ENCODE peak calls at places on chromosomes 16 and 17, in ten cellular contexts. O is NCI-H1417; J is T47D; I is amniotic stem cell; W is mesendoderm; P is chondrocyte; H is NCI-H446 treated with DMSO at 0.1 percent for 48 hours; Z is stimulated activated naive CD8-positive, alpha-beta T cell treated with anti-CD3 and anti-CD28 coated beads, Interleukin-15, Interleukin-2, amounts not matched to agents 100 U/mL and 50 U/mL, for 24 hours; A is HEK293T; C is GDM1. Q is an unnamed sample.

GRCh38 chr16:64914-65255 is 7.5 kb downstream of the RHBDF1 start:
- DNase-seq in O (no peak), J (no peak), I (no peak), W (no peak), P (no peak), H (no peak), Z (no peak), A (no peak), C (no peak), Q (no peak)

GRCh38 chr16:8908779-8909468 is 26.8 kb downstream of the LITAFD start:
- DNase-seq in O (no peak), J (no peak), I (no peak), W (no peak), P (no peak), H (no peak), Z (no peak), A (no peak), C (no peak), Q (no peak)

GRCh38 chr16:56262879-56263245 is 71.6 kb downstream of the GNAO1 start:
- DNase-seq in O (no peak), J (no peak), I (no peak), W (no peak), P (no peak), H (no peak), Z (no peak), A (no peak), C (no peak), Q (no peak)

GRCh38 chr17:12734852-12735430 is 54.4 kb upstream of the ARHGAP44 start:
- DNase-seq in O (no peak), J (no peak), I (no peak), W (peak), P (no peak), H (no peak), Z (no peak), A (no peak), C (no peak), Q (no peak)

GRCh38 chr17:17766351-17767095 is 70.3 kb downstream of the SREBF1 start:
- DNase-seq in O (peak), J (no peak), I (no peak), W (no peak), P (no peak), H (no peak), Z (no peak), A (no peak), C (no peak), Q (no peak)

GRCh38 chr17:79803997-79804855 is 7.3 kb upstream of the CBX8 start:
- DNase-seq in O (no peak), J (peak), I (no peak), W (no peak), P (no peak), H (no peak), Z (peak), A (peak), C (peak), Q (no peak)

GRCh38 chr17:44193326-44194084 is 6.2 kb downstream of the ATXN7L3 start:
- DNase-seq in O (no peak), J (no peak), I (no peak), W (no peak), P (no peak), H (no peak), Z (no peak), A (no peak), C (no peak), Q (no peak)

GRCh38 chr17:79626156-79626890 is 15.5 kb upstream of the RBFOX3 start:
- DNase-seq in O (no peak), J (no peak), I (no peak), W (no peak), P (peak), H (no peak), Z (no peak), A (no peak), C (no peak), Q (no peak)

GRCh38 chr17:19513897-19514488 is 19.7 kb upstream of the SLC47A1 start:
- DNase-seq in O (peak), J (peak), I (peak), W (peak), P (no peak), H (peak), Z (peak), A (peak), C (peak), Q (peak)

GRCh38 chr16:28146536-28146935 is 65.2 kb downstream of the XPO6 start:
- DNase-seq in O (no peak), J (no peak), I (no peak), W (peak), P (no peak), H (no peak), Z (no peak), A (no peak), C (no peak), Q (no peak)

GRCh38 chr17:7313028-7313889 is 1.9 kb downstream of the GPS2 start:
- DNase-seq in O (no peak), J (no peak), I (no peak), W (peak), P (no peak), H (no peak), Z (no peak), A (peak), C (no peak), Q (no peak)

GRCh38 chr17:72039490-72039889 is 81.3 kb upstream of the SOX9 start:
- DNase-seq in O (no peak), J (no peak), I (no peak), W (no peak), P (no peak), H (no peak), Z (no peak), A (no peak), C (no peak), Q (no peak)

GRCh38 chr17:21530841-21531240 is 154.7 kb downstream of the KCNJ12 start:
- DNase-seq in O (no peak), J (no peak), I (no peak), W (no peak), P (no peak), H (no peak), Z (no peak), A (no peak), C (no peak), Q (no peak)

GRCh38 chr16:65315004-65315398 is 193.1 kb upstream of the CDH11 start:
- DNase-seq in O (no peak), J (no peak), I (no peak), W (no peak), P (no peak), H (no peak), Z (no peak), A (no peak), C (no peak), Q (no peak)

GRCh38 chr17:64635647-64636305 is 26.3 kb downstream of the SMURF2 start:
- DNase-seq in O (no peak), J (peak), I (peak), W (no peak), P (no peak), H (no peak), Z (peak), A (no peak), C (no peak), Q (no peak)

GRCh38 chr17:29069526-29070041 is 26.6 kb downstream of the PIPOX start:
- DNase-seq in O (no peak), J (peak), I (no peak), W (no peak), P (no peak), H (no peak), Z (no peak), A (no peak), C (no peak), Q (no peak)

GRCh38 chr16:57126412-57126811 is 34.0 kb downstream of the CPNE2 start:
- DNase-seq in O (no peak), J (peak), I (no peak), W (no peak), P (no peak), H (no peak), Z (no peak), A (no peak), C (no peak), Q (no peak)

GRCh38 chr17:16866436-16866835 is 105.5 kb downstream of the TNFRSF13B start:
- DNase-seq in O (no peak), J (no peak), I (no peak), W (no peak), P (no peak), H (no peak), Z (no peak), A (no peak), C (no peak), Q (no peak)

Q was measured in naive thymus-derived CD4-positive, alpha-beta T cell.